ENCODE peak calls at places on chromosomes 4 and X, in four cellular contexts. E is HepG2, D is GM12878, P is H1. Q is an unnamed sample. For H3K27me3, the result is how much of the 10 kb centered on the place peaks cover.

GRCh38 chrX:129983575-129984131 is 1.2 kb downstream of the BCORL1 start:
- DNase-seq in E (no peak), D (no peak), P (no peak), Q (no peak)

GRCh38 chrX:15430584-15430983 is 46.4 kb upstream of the VEGFD start:
- DNase-seq in E (no peak), D (no peak), P (no peak), Q (no peak)

GRCh38 chr4:10162341-10163000 is 45.9 kb upstream of the WDR1 start:
- DNase-seq in E (peak), D (no peak), P (no peak), Q (no peak)

GRCh38 chrX:2457289-2458133 is 43.3 kb downstream of the DHRSX start:
- DNase-seq in E (no peak), D (no peak), P (no peak), Q (no peak)

GRCh38 chr4:115969756-115970155 is 856.3 kb upstream of the NDST4 start:
- DNase-seq in E (no peak), D (no peak), P (no peak), Q (no peak)

GRCh38 chr4:682490-683172 is 6.3 kb downstream of the SLC49A3 start:
- DNase-seq in E (no peak), D (no peak), P (no peak), Q (no peak)

GRCh38 chr4:171629737-171630136 is 183.5 kb upstream of the GALNTL6 start:
- DNase-seq in E (peak), D (no peak), P (no peak), Q (no peak)

GRCh38 chrX:135185795-135186443 is 14.7 kb upstream of the CT55 start:
- DNase-seq in E (peak), D (peak), P (peak), Q (peak)

GRCh38 chr4:152633118-152633517 is 46.7 kb downstream of the TMEM154 start:
- DNase-seq in E (no peak), D (no peak), P (no peak), Q (no peak)

GRCh38 chrX:95056901-95057300 is 1382.9 kb downstream of the FAM133A start:
- DNase-seq in E (no peak), D (no peak), P (no peak), Q (no peak)

GRCh38 chr4:88244821-88245579 is 39.4 kb downstream of the PPM1K start:
- DNase-seq in E (no peak), D (no peak), P (no peak), Q (no peak)

GRCh38 chr4:184669251-184669650 is 19.7 kb downstream of the PRIMPOL start:
- DNase-seq in E (no peak), D (no peak), P (no peak), Q (no peak)

GRCh38 chr4:182206916-182207315 is 36.3 kb upstream of the TENM3 start:
- DNase-seq in E (no peak), D (no peak), P (no peak), Q (no peak)

GRCh38 chr4:168853770-168854169 is 156.3 kb downstream of the CBR4 start:
- DNase-seq in E (no peak), D (peak), P (no peak), Q (no peak)

GRCh38 chr4:6913350-6913749 is 3.7 kb downstream of the TBC1D14 start:
- DNase-seq in E (no peak), D (no peak), P (no peak), Q (no peak)

GRCh38 chr4:173794662-173795061 is 264.6 kb upstream of the HAND2 start:
- DNase-seq in E (no peak), D (no peak), P (no peak), Q (no peak)

GRCh38 chr4:38235338-38235737 is 275.1 kb downstream of the PTTG2 start:
- DNase-seq in E (no peak), D (no peak), P (no peak), Q (no peak)

GRCh38 chrX:101393530-101394305 is 2.9 kb downstream of the RPL36A start:
- DNase-seq in E (no peak), D (no peak), P (no peak), Q (no peak)

GRCh38 chr4:94454405-94454804 is 2.7 kb downstream of the PDLIM5 start:
- DNase-seq in E (no peak), D (no peak), P (no peak), Q (no peak)

GRCh38 chr4:119643306-119644042 is 14.9 kb upstream of the PDE5A start:
- DNase-seq in E (no peak), D (no peak), P (no peak), Q (no peak)

GRCh38 chrX:100647739-100648138 is 3.7 kb downstream of the SRPX2 start:
- DNase-seq in E (peak), D (no peak), P (no peak), Q (no peak)

GRCh38 chr4:2858451-2859217 is 15.0 kb downstream of the ADD1 start:
- DNase-seq in E (peak), D (no peak), P (no peak), Q (no peak)

GRCh38 chr4:159455675-159456235 is 352.9 kb downstream of the RAPGEF2 start:
- DNase-seq in E (peak), D (no peak), P (no peak), Q (peak)

GRCh38 chrX:154051210-154051810 is 31.6 kb upstream of the IRAK1 start:
- DNase-seq in E (peak), D (no peak), P (no peak), Q (peak)

GRCh38 chrX:119468930-119469635 is 839 bp downstream of the SLC25A5 start:
- DNase-seq in E (peak), D (peak), P (peak), Q (peak)

GRCh38 chrX:46758956-46759644 is at the start of gene SLC9A7:
- DNase-seq in E (peak), D (peak), P (peak), Q (peak)

GRCh38 chr4:92101609-92102231 is 202.0 kb upstream of the GRID2 start:
- DNase-seq in E (no peak), D (no peak), P (no peak), Q (no peak)

GRCh38 chr4:176380352-176381157 is 60.8 kb downstream of the SPCS3 start:
- DNase-seq in E (no peak), D (no peak), P (no peak), Q (no peak)

GRCh38 chrX:27598312-27598711 is 8.2 kb downstream of the DCAF8L2 start:
- DNase-seq in E (peak), D (no peak), P (no peak), Q (no peak)

GRCh38 chrX:13440166-13440565 is 120.3 kb upstream of the ATXN3L start:
- DNase-seq in E (no peak), D (no peak), P (no peak), Q (no peak)

GRCh38 chrX:397575-397974 is 10.9 kb upstream of the PPP2R3B start:
- DNase-seq in E (no peak), D (no peak), P (peak), Q (peak)

GRCh38 chrX:65587616-65588526 is 53.3 kb upstream of the LAS1L start:
- DNase-seq in E (no peak), D (no peak), P (no peak), Q (no peak)

GRCh38 chr4:30538794-30539193 is 181.4 kb upstream of the PCDH7 start:
- DNase-seq in E (no peak), D (no peak), P (no peak), Q (no peak)

GRCh38 chr4:134777626-134778025 is 576.0 kb upstream of the PABPC4L start:
- DNase-seq in E (no peak), D (no peak), P (no peak), Q (peak)

GRCh38 chr4:20391224-20391623 is 139.5 kb downstream of the SLIT2 start:
- DNase-seq in E (no peak), D (no peak), P (no peak), Q (no peak)

DNA sequence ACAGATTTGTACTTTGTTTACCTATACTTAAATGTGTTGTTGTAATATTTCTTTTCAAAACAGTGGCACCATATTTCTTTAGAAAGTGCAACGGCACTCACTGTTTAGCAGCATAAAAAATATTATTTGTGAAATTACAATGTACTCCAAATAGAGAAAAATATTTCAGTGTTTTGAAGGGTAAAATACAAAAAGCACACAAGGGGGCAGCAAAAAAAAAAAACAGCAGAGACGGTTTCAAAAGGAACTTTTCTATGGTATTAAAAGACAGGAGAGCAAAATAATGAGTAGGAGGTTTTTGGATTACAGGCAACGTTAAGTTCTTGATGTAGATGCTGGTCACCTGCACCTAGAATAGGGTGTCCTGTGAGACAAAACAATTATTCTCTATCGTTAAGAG is 2.0 kb downstream of the NUDT11 start:
- DNase-seq in E (no peak), D (no peak), P (no peak), Q (no peak)
- TF ChIP-seq ZNF274 in E (no peak), D (no peak), P (no peak), Q (no peak)

DNA sequence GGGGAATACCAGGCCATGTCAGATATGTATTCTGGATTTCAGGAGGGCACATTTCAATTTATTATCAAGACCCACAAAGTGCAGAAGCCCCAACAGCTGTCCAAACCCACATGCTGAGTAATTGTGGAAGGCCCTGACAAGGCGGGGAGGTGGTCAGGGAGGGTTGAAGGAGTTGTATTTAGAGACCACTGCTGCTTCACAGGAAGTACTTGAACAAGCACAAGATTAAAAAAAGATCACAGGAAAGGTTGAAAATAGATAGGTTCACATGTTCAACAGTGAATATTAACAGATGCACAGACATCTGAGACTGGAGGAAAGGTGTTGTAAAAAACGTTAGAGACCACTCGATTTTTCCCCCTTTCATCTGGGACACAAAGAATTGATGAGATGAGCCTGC is 17.9 kb downstream of the ATP8A1 start:
- DNase-seq in E (no peak), D (peak), P (no peak), Q (no peak)
- TF ChIP-seq SUZ12 in E (no peak), D (no peak), P (no peak), Q (no peak)

GRCh38 chr4:95541889-95542607 is 6.7 kb downstream of the UNC5C start:
- DNase-seq in E (no peak), D (peak), P (no peak), Q (no peak)
- H3K27me3 ChIP-seq in E (under half), D (under half), P (under half), Q (under half)

GRCh38 chr4:76622717-76623116 is 187.7 kb downstream of the SHROOM3 start:
- DNase-seq in E (no peak), D (no peak), P (no peak), Q (no peak)

GRCh38 chr4:76625316-76625715 is 190.3 kb downstream of the SHROOM3 start:
- DNase-seq in E (no peak), D (no peak), P (no peak), Q (no peak)

GRCh38 chr4:76623217-76624060 is 188.4 kb downstream of the SHROOM3 start:
- DNase-seq in E (no peak), D (no peak), P (no peak), Q (no peak)

GRCh38 chr4:76622126-76622525 is 187.1 kb downstream of the SHROOM3 start:
- DNase-seq in E (no peak), D (no peak), P (no peak), Q (no peak)

DNA sequence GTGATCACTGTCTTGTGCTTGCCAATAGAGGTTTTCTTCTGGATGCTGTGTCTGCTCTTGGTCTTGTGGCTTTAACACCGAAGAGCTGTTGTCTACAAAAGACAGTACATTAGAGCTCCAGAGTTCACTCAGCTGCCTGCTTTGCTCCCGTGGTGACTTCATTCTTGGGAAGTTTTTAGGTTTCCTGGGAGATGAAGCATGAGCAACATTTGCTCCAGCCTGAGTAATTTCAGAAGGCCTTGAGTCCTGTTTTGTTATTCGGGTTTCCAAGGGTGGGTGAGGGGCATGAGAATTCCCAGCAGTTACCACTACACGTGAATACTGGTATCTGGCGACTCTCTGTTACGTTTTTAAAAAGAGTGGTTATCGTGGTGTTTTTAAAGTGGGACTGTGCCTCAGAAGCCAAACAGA is 189.2 kb downstream of the SHROOM3 start:
- DNase-seq in E (no peak), D (no peak), P (no peak), Q (peak)
- TF ChIP-seq ZNF274 in E (no peak), D (no peak), P (no peak), Q (no peak)

DNA sequence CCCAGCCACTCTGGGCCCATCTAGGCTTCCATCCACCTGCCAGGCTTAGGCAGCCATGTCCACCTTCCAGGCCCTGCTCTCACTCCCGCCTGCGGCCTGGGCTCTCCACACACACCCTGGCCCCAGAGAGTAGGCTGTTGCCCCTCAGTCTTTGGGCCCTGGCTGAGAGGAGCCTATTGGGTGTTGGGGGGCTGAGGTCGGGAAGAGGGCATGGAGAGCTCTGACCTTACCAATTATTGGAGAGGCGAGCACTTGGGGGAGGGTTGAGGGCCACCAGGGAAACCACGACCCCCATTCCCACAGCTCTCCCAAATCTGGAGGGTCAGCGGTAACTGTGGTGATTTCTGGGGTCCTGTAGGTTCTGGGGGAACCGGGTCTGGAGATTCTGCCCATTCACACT is 38.2 kb downstream of the HTRA3 start:
- DNase-seq in E (no peak), D (no peak), P (no peak), Q (no peak)
- TF ChIP-seq SUZ12 in E (no peak), D (no peak), P (no peak), Q (no peak)